ENCODE peak calls at places on chromosomes 13 and 19, in seven cellular contexts. L is small intestine; H is M059J; E is DMS53; Q is ecto neural progenitor cell; N is stimulated activated CD4-positive, alpha-beta T cell treated with anti-CD3 and anti-CD28 coated beads, Interleukin-15, amount 100 ng/mL, for 24 hours; F is EL. M is an unnamed sample.

GRCh38 chr19:57576661-57577060 is 2.0 kb downstream of the ZNF416 start:
- DNase-seq in L (no peak), H (no peak), E (no peak), Q (no peak), N (no peak), F (no peak), M (no peak)

GRCh38 chr13:112473818-112474217 is 97.7 kb downstream of the SPACA7 start:
- DNase-seq in L (no peak), H (no peak), E (no peak), Q (no peak), N (no peak), F (no peak), M (no peak)

GRCh38 chr13:33855371-33855895 is 37.5 kb downstream of the RFC3 start:
- DNase-seq in L (no peak), H (no peak), E (no peak), Q (no peak), N (no peak), F (no peak), M (peak)

GRCh38 chr19:31516756-31517155 is 167.5 kb upstream of the TSHZ3 start:
- DNase-seq in L (no peak), H (no peak), E (no peak), Q (peak), N (no peak), F (no peak), M (no peak)

GRCh38 chr13:68627377-68627776 is 1397.2 kb upstream of the PCDH9 start:
- DNase-seq in L (no peak), H (no peak), E (no peak), Q (no peak), N (no peak), F (no peak), M (no peak)

GRCh38 chr13:34458756-34459462 is 483.2 kb upstream of the NBEA start:
- DNase-seq in L (no peak), H (no peak), E (peak), Q (no peak), N (no peak), F (no peak), M (no peak)

GRCh38 chr19:1672038-1672768 is 19.8 kb upstream of the TCF3 start:
- DNase-seq in L (no peak), H (peak), E (peak), Q (peak), N (peak), F (peak), M (peak)

GRCh38 chr19:4533835-4534424 is 1.1 kb downstream of the PLIN5 start:
- DNase-seq in L (no peak), H (no peak), E (peak), Q (no peak), N (no peak), F (no peak), M (no peak)

GRCh38 chr13:98507060-98507797 is 69.7 kb downstream of the STK24 start:
- DNase-seq in L (peak), H (peak), E (peak), Q (no peak), N (no peak), F (peak), M (peak)

GRCh38 chr19:2138061-2138728 is 13.2 kb downstream of the AP3D1 start:
- DNase-seq in L (no peak), H (no peak), E (no peak), Q (no peak), N (no peak), F (no peak), M (no peak)

GRCh38 chr13:40017662-40018262 is 362.3 kb downstream of the COG6 start:
- DNase-seq in L (no peak), H (no peak), E (no peak), Q (no peak), N (no peak), F (no peak), M (no peak)

GRCh38 chr19:34990578-34991192 is 9.4 kb upstream of the GRAMD1A start:
- DNase-seq in L (no peak), H (no peak), E (no peak), Q (no peak), N (peak), F (no peak), M (no peak)

GRCh38 chr13:114148521-114148855 is 16.1 kb upstream of the RASA3 start:
- DNase-seq in L (peak), H (no peak), E (peak), Q (no peak), N (peak), F (no peak), M (no peak)

GRCh38 chr19:51749979-51750378 is 1.7 kb downstream of the FPR1 start:
- DNase-seq in L (no peak), H (peak), E (no peak), Q (no peak), N (no peak), F (peak), M (no peak)

GRCh38 chr19:35628565-35629331 is at the start of gene RBM42:
- DNase-seq in L (peak), H (peak), E (peak), Q (peak), N (peak), F (peak), M (peak)